ENCODE peak calls at places on chromosomes 12 and 14, in five cellular contexts. C is vagina, P is progenitor cell of endocrine pancreas, V is PC-3, T is ascending aorta. B is an unnamed sample.

GRCh38 chr12:89768586-89769482 is 60.2 kb upstream of the ATP2B1 start:
- DNase-seq in C (no peak), P (no peak), V (peak), T (no peak), B (no peak)

GRCh38 chr12:22409071-22409951 is 74.8 kb upstream of the ST8SIA1 start:
- DNase-seq in C (no peak), P (no peak), V (no peak), T (no peak), B (peak)

GRCh38 chr14:23430016-23430732 is 5.3 kb downstream of the MYH7 start:
- DNase-seq in C (no peak), P (no peak), V (no peak), T (peak), B (no peak)

GRCh38 chr14:84882830-84883229 is 647.1 kb upstream of the FLRT2 start:
- DNase-seq in C (no peak), P (no peak), V (no peak), T (no peak), B (no peak)

GRCh38 chr14:71739273-71739990 is 192.8 kb upstream of the RGS6 start:
- DNase-seq in C (no peak), P (no peak), V (peak), T (no peak), B (no peak)

GRCh38 chr14:95320076-95320895 is 578 bp upstream of the CLMN start:
- DNase-seq in C (no peak), P (peak), V (no peak), T (no peak), B (no peak)

GRCh38 chr14:69539631-69540410 is 34.9 kb downstream of the CCDC177 start:
- DNase-seq in C (no peak), P (no peak), V (no peak), T (no peak), B (no peak)

GRCh38 chr14:105141026-105141425 is 27.6 kb downstream of the JAG2 start:
- DNase-seq in C (no peak), P (no peak), V (no peak), T (no peak), B (no peak)

GRCh38 chr14:61321385-61322010 is at the start of gene PRKCH:
- DNase-seq in C (no peak), P (peak), V (peak), T (peak), B (peak)

GRCh38 chr14:38964630-38965029 is 138.4 kb downstream of the SEC23A start:
- DNase-seq in C (no peak), P (no peak), V (peak), T (no peak), B (no peak)

GRCh38 chr12:100239589-100239988 is 27.3 kb downstream of the DEPDC4 start:
- DNase-seq in C (no peak), P (no peak), V (no peak), T (no peak), B (no peak)

GRCh38 chr14:68910540-68910939 is 68.6 kb downstream of the ACTN1 start:
- DNase-seq in C (no peak), P (no peak), V (no peak), T (no peak), B (no peak)

GRCh38 chr14:102317564-102318248 is 1.8 kb upstream of the ZNF839 start:
- DNase-seq in C (no peak), P (no peak), V (peak), T (no peak), B (no peak)

GRCh38 chr14:38125484-38125912 is 82.2 kb upstream of the SSTR1 start:
- DNase-seq in C (no peak), P (no peak), V (no peak), T (no peak), B (peak)

GRCh38 chr12:2675776-2676175 is 119.0 kb upstream of the FKBP4 start:
- DNase-seq in C (no peak), P (no peak), V (no peak), T (peak), B (no peak)

GRCh38 chr12:50353404-50353803 is 43.0 kb downstream of the FAM186A start:
- DNase-seq in C (no peak), P (no peak), V (no peak), T (no peak), B (no peak)

GRCh38 chr12:24861751-24862575 is 86.9 kb downstream of the BCAT1 start:
- DNase-seq in C (no peak), P (no peak), V (no peak), T (no peak), B (no peak)

GRCh38 chr14:90627478-90627877 is 188.8 kb downstream of the TTC7B start:
- DNase-seq in C (no peak), P (no peak), V (no peak), T (no peak), B (no peak)

GRCh38 chr14:30621354-30621953 is 665 bp upstream of the SCFD1 start:
- DNase-seq in C (no peak), P (no peak), V (peak), T (no peak), B (no peak)

GRCh38 chr14:69069020-69069421 is 83.9 kb downstream of the DCAF5 start:
- DNase-seq in C (no peak), P (no peak), V (peak), T (no peak), B (no peak)

GRCh38 chr12:104622942-104623341 is 166.2 kb downstream of the CHST11 start:
- DNase-seq in C (no peak), P (no peak), V (no peak), T (no peak), B (no peak)

GRCh38 chr14:91108941-91109611 is 4.8 kb upstream of the DGLUCY start:
- DNase-seq in C (no peak), P (no peak), V (peak), T (peak), B (no peak)

GRCh38 chr14:31133133-31133532 is 74.5 kb downstream of the HECTD1 start:
- DNase-seq in C (no peak), P (no peak), V (no peak), T (no peak), B (no peak)

GRCh38 chr12:117037296-117038022 is 61.8 kb downstream of the TESC start:
- DNase-seq in C (no peak), P (no peak), V (no peak), T (no peak), B (no peak)

GRCh38 chr12:123516221-123516780 is 17.2 kb downstream of the RILPL1 start:
- DNase-seq in C (no peak), P (no peak), V (no peak), T (no peak), B (no peak)

DNA sequence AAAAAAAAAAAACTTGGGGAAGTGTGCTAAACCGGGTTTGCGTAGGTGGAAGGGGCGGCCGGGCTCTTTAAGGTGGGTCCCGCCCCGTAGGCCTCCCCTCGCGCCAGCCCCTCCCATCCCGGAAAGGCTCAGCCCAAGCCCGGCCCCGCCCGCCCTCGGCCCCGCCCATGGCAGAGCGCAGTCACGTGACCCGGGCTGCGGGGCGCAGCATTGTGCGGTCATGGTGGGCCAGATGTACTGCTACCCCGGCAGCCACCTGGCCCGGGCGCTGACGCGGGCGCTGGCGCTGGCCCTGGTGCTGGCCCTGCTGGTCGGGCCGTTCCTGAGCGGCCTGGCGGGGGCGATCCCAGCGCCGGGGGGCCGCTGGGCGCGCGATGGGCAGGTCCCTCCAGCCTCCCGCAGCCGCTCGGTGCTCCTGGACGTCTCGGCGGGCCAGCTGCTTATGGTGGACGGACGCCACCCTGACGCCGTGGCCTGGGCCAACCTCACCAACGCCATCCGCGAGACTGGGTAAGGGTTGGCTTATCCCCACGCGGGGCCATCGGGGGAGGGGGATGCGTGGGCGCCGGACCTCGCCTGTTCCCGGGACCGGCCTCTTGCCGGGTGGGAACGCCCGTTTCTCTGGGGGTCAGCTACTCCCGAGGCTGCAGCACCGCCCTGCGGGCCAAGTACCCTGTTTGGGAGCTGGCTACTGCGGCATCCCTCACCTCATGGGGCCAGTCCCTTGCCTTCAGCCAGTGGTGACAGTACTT is at the start of gene PLBD2:
- DNase-seq in C (peak), P (peak), V (peak), T (peak), B (peak)
- TF ChIP-seq CTCF in C (no peak), P (peak), V (no peak), T (peak), B (no peak)

DNA sequence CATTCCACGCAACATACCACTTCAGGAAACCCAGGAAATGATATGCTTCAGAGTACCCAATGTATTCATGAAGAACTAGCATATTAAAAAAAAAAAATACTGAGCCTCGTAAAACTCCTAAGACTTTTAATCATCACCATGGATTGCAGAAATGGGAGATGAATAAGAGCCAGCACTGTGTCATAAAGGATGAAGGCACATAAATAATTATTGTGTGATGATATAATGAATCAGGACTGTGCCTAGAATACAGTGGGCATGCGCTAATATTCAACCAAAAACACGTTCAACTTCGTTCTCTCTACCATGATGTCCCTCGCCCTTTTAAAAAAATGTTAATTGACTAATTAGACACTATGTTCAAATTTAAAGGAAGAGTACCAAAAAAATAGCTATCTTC is 68.7 kb downstream of the CIT start:
- DNase-seq in C (no peak), P (no peak), V (peak), T (no peak), B (no peak)
- TF ChIP-seq CTCF in C (no peak), P (no peak), V (no peak), T (no peak), B (no peak)

GRCh38 chr12:14901228-14901562 is 15.5 kb upstream of the MGP start:
- DNase-seq in C (peak), P (no peak), V (peak), T (no peak), B (no peak)
- TF ChIP-seq CTCF in C (peak), P (no peak), V (peak), T (no peak), B (no peak)

DNA sequence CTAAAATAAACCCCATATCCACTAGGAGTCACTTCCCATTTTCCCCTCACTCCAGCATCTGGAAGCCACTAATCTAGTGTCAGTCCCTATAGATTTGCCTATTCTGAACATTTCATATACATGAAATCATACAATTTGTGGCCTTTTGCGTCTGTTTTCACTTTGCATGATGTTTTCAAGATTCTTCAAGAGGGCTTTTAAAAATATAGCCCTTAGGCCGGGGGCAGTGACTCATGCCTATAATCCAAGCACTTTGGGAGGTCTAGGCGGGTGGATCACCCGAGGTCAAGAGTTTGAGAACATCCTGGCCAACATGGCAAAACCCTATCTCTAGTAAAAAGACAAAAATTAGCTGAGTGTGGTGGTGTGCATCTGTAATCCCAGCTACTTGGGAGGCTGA is 104.7 kb downstream of the VEZT start:
- DNase-seq in C (no peak), P (no peak), V (no peak), T (no peak), B (no peak)
- TF ChIP-seq CTCF in C (no peak), P (no peak), V (no peak), T (no peak), B (no peak)

GRCh38 chr12:63753743-63754142 is 26.0 kb upstream of the RXYLT1 start:
- DNase-seq in C (no peak), P (no peak), V (peak), T (no peak), B (no peak)
- TF ChIP-seq CTCF in C (no peak), P (no peak), V (peak), T (no peak), B (no peak)

DNA sequence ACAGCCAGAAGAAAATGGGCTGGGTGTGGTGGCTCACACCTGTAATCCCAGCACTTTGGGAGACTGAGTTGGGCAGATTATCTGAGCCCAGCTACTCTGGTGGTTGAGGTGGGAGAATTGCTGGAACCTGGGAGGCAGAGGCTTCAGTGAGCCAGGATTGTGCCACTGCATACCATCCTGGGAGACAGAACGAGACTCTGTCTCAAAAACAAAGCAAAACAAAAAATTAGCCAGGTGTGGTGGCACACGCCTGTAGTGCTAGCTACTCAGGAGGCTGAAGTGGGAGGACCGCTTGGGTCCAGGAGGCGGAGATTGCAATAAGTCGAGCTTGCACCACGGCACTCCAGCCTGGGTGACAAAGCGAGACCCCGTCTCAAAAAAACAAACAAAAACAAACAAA is 3.8 kb upstream of the EMP1 start:
- DNase-seq in C (no peak), P (no peak), V (no peak), T (peak), B (no peak)
- TF ChIP-seq CTCF in C (no peak), P (no peak), V (no peak), T (no peak), B (no peak)

GRCh38 chr12:3681595-3681921 is 71.4 kb downstream of the CRACR2A start:
- DNase-seq in C (no peak), P (no peak), V (no peak), T (no peak), B (no peak)
- TF ChIP-seq CTCF in C (no peak), P (no peak), V (no peak), T (no peak), B (no peak)

B was measured in natural killer cell.